ENCODE peak calls at places on chromosomes 2 and 18, in eight cellular contexts. One of them, this sample, is unnamed.

GRCh38 chr2:226934546-226935243 is 98.8 kb downstream of the RHBDD1 start:
- DNase-seq in GM13976: no peak
- DNase-seq in H9: no peak
- DNase-seq in Panc1: no peak
- DNase-seq in AG04450: no peak
- DNase-seq in A549: no peak
- DNase-seq in fibroblast of villous mesenchyme: no peak
- DNase-seq in adrenal gland: no peak
- DNase-seq in this sample: no peak

GRCh38 chr18:59220164-59220783 is 316 bp downstream of the GRP start:
- DNase-seq in GM13976: peak
- DNase-seq in H9: peak
- DNase-seq in Panc1: no peak
- DNase-seq in AG04450: no peak
- DNase-seq in A549: no peak
- DNase-seq in fibroblast of villous mesenchyme: no peak
- DNase-seq in adrenal gland: no peak
- DNase-seq in this sample: no peak

GRCh38 chr2:69579561-69579960 is 64.0 kb downstream of the AAK1 start:
- DNase-seq in GM13976: no peak
- DNase-seq in H9: no peak
- DNase-seq in Panc1: no peak
- DNase-seq in AG04450: no peak
- DNase-seq in A549: no peak
- DNase-seq in fibroblast of villous mesenchyme: no peak
- DNase-seq in adrenal gland: no peak
- DNase-seq in this sample: no peak

GRCh38 chr2:96788393-96789244 is 27.4 kb upstream of the CNNM3 start:
- DNase-seq in GM13976: no peak
- DNase-seq in H9: no peak
- DNase-seq in Panc1: no peak
- DNase-seq in AG04450: no peak
- DNase-seq in A549: peak
- DNase-seq in fibroblast of villous mesenchyme: peak
- DNase-seq in adrenal gland: peak
- DNase-seq in this sample: no peak

GRCh38 chr18:58502628-58503027 is 126.3 kb downstream of the ALPK2 start:
- DNase-seq in GM13976: no peak
- DNase-seq in H9: no peak
- DNase-seq in Panc1: no peak
- DNase-seq in AG04450: no peak
- DNase-seq in A549: no peak
- DNase-seq in fibroblast of villous mesenchyme: no peak
- DNase-seq in adrenal gland: no peak
- DNase-seq in this sample: no peak

GRCh38 chr2:29269095-29270090 is 154.2 kb downstream of the CLIP4 start:
- DNase-seq in GM13976: no peak
- DNase-seq in H9: no peak
- DNase-seq in Panc1: no peak
- DNase-seq in AG04450: no peak
- DNase-seq in A549: no peak
- DNase-seq in fibroblast of villous mesenchyme: no peak
- DNase-seq in adrenal gland: no peak
- DNase-seq in this sample: no peak

GRCh38 chr2:238439093-238439849 is 12.5 kb downstream of the ASB1 start:
- DNase-seq in GM13976: no peak
- DNase-seq in H9: no peak
- DNase-seq in Panc1: peak
- DNase-seq in AG04450: peak
- DNase-seq in A549: peak
- DNase-seq in fibroblast of villous mesenchyme: peak
- DNase-seq in adrenal gland: no peak
- DNase-seq in this sample: no peak

GRCh38 chr2:235217814-235218213 is 266.0 kb downstream of the SH3BP4 start:
- DNase-seq in GM13976: no peak
- DNase-seq in H9: no peak
- DNase-seq in Panc1: no peak
- DNase-seq in AG04450: no peak
- DNase-seq in A549: no peak
- DNase-seq in fibroblast of villous mesenchyme: peak
- DNase-seq in adrenal gland: no peak
- DNase-seq in this sample: no peak

GRCh38 chr2:195304310-195304709 is 352.7 kb upstream of the SLC39A10 start:
- DNase-seq in GM13976: no peak
- DNase-seq in H9: peak
- DNase-seq in Panc1: no peak
- DNase-seq in AG04450: no peak
- DNase-seq in A549: peak
- DNase-seq in fibroblast of villous mesenchyme: peak
- DNase-seq in adrenal gland: no peak
- DNase-seq in this sample: no peak

GRCh38 chr18:29849145-29849544 is 1193.4 kb downstream of the DSC3 start:
- DNase-seq in GM13976: no peak
- DNase-seq in H9: no peak
- DNase-seq in Panc1: no peak
- DNase-seq in AG04450: no peak
- DNase-seq in A549: no peak
- DNase-seq in fibroblast of villous mesenchyme: no peak
- DNase-seq in adrenal gland: no peak
- DNase-seq in this sample: no peak

GRCh38 chr2:172484253-172484652 is 56.9 kb downstream of the ITGA6 start:
- DNase-seq in GM13976: no peak
- DNase-seq in H9: no peak
- DNase-seq in Panc1: no peak
- DNase-seq in AG04450: no peak
- DNase-seq in A549: peak
- DNase-seq in fibroblast of villous mesenchyme: peak
- DNase-seq in adrenal gland: no peak
- DNase-seq in this sample: no peak

GRCh38 chr2:181859123-181859522 is 32.4 kb upstream of the ITPRID2 start:
- DNase-seq in GM13976: no peak
- DNase-seq in H9: no peak
- DNase-seq in Panc1: no peak
- DNase-seq in AG04450: no peak
- DNase-seq in A549: no peak
- DNase-seq in fibroblast of villous mesenchyme: no peak
- DNase-seq in adrenal gland: no peak
- DNase-seq in this sample: no peak

GRCh38 chr2:149205143-149205542 is 125.2 kb upstream of the LYPD6 start:
- DNase-seq in GM13976: no peak
- DNase-seq in H9: no peak
- DNase-seq in Panc1: no peak
- DNase-seq in AG04450: no peak
- DNase-seq in A549: no peak
- DNase-seq in fibroblast of villous mesenchyme: no peak
- DNase-seq in adrenal gland: no peak
- DNase-seq in this sample: no peak

GRCh38 chr2:149657393-149657792 is 69.8 kb upstream of the MMADHC start:
- DNase-seq in GM13976: no peak
- DNase-seq in H9: no peak
- DNase-seq in Panc1: no peak
- DNase-seq in AG04450: no peak
- DNase-seq in A549: no peak
- DNase-seq in fibroblast of villous mesenchyme: no peak
- DNase-seq in adrenal gland: no peak
- DNase-seq in this sample: no peak

GRCh38 chr2:53130441-53130943 is 637.1 kb upstream of the CHAC2 start:
- DNase-seq in GM13976: no peak
- DNase-seq in H9: no peak
- DNase-seq in Panc1: no peak
- DNase-seq in AG04450: no peak
- DNase-seq in A549: no peak
- DNase-seq in fibroblast of villous mesenchyme: peak
- DNase-seq in adrenal gland: no peak
- DNase-seq in this sample: no peak

GRCh38 chr2:216915548-216916128 is 55.8 kb upstream of the TNP1 start:
- DNase-seq in GM13976: no peak
- DNase-seq in H9: no peak
- DNase-seq in Panc1: no peak
- DNase-seq in AG04450: no peak
- DNase-seq in A549: no peak
- DNase-seq in fibroblast of villous mesenchyme: no peak
- DNase-seq in adrenal gland: no peak
- DNase-seq in this sample: no peak

GRCh38 chr2:227626580-227627151 is 9.4 kb downstream of the SCYGR4 start:
- DNase-seq in GM13976: no peak
- DNase-seq in H9: no peak
- DNase-seq in Panc1: peak
- DNase-seq in AG04450: no peak
- DNase-seq in A549: peak
- DNase-seq in fibroblast of villous mesenchyme: peak
- DNase-seq in adrenal gland: no peak
- DNase-seq in this sample: no peak

GRCh38 chr2:33791625-33792024 is 192.5 kb upstream of the FAM98A start:
- DNase-seq in GM13976: no peak
- DNase-seq in H9: no peak
- DNase-seq in Panc1: no peak
- DNase-seq in AG04450: peak
- DNase-seq in A549: peak
- DNase-seq in fibroblast of villous mesenchyme: peak
- DNase-seq in adrenal gland: no peak
- DNase-seq in this sample: no peak

GRCh38 chr18:46274266-46274665 is 170.1 kb downstream of the HAUS1 start:
- DNase-seq in GM13976: no peak
- DNase-seq in H9: no peak
- DNase-seq in Panc1: no peak
- DNase-seq in AG04450: no peak
- DNase-seq in A549: no peak
- DNase-seq in fibroblast of villous mesenchyme: no peak
- DNase-seq in adrenal gland: no peak
- DNase-seq in this sample: no peak

DNA sequence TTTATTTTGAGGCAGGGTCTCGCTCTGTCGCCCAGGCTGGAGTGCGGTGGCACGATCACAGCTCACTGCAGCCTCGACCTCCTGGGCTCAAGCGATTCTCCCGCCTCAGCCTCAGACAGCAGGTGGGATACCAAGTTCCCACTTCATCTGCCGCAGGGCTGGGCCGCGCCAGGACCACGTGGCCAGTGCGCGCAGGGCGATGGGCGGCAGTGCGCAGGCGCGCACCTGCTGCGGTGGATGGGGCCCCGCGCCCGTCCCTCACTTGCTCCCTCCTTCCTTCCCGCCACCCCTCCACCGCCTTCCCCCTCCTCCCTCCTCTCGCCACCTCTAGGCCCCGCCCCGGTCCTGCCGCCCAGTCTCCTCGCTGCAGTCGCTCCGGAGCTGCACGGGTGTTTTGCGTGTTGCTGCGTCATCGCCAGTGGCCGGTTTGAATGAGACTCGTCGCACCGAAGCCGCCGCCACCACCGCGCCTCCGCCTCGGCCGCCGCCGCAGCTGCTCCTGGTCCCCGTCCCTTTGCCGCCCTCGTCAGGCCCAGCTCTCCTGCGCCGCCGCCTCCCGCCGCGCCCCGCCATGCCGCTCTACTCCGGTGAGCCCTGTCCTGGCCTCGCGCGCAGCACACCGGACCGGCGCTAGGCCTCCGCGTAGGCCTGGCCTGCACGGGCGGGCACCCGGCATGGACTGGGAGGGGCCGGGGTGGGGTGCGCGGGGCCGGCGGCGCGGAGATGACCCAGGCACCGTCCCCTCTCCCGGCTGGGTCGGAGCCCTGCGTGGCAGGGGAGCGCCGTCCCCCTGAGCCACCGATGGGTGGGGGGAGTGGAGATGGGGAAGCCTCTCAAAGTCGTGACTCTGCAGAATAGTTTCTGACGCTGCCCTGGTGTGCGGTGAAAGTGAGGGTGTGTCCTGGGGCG is at the start of gene USP14:
- DNase-seq in GM13976: peak
- DNase-seq in H9: peak
- DNase-seq in Panc1: peak
- DNase-seq in AG04450: peak
- DNase-seq in A549: peak
- DNase-seq in fibroblast of villous mesenchyme: peak
- DNase-seq in adrenal gland: peak
- DNase-seq in this sample: peak
- TF ChIP-seq CTCF in GM13976: peak
- TF ChIP-seq CTCF in H9: peak
- TF ChIP-seq CTCF in Panc1: no peak
- TF ChIP-seq CTCF in AG04450: no peak
- TF ChIP-seq CTCF in A549: no peak
- TF ChIP-seq CTCF in fibroblast of villous mesenchyme: no peak
- TF ChIP-seq CTCF in adrenal gland: no peak
- TF ChIP-seq CTCF in this sample: no peak

GRCh38 chr2:47174731-47175361 is 19.7 kb upstream of the STPG4 start:
- DNase-seq in GM13976: no peak
- DNase-seq in H9: no peak
- DNase-seq in Panc1: no peak
- DNase-seq in AG04450: no peak
- DNase-seq in A549: peak
- DNase-seq in fibroblast of villous mesenchyme: peak
- DNase-seq in adrenal gland: peak
- DNase-seq in this sample: no peak

GRCh38 chr2:47173986-47174730 is 19.1 kb upstream of the STPG4 start:
- DNase-seq in GM13976: no peak
- DNase-seq in H9: no peak
- DNase-seq in Panc1: no peak
- DNase-seq in AG04450: no peak
- DNase-seq in A549: no peak
- DNase-seq in fibroblast of villous mesenchyme: peak
- DNase-seq in adrenal gland: no peak
- DNase-seq in this sample: no peak

GRCh38 chr2:47179325-47179724 is 24.2 kb upstream of the STPG4 start:
- DNase-seq in GM13976: no peak
- DNase-seq in H9: no peak
- DNase-seq in Panc1: no peak
- DNase-seq in AG04450: no peak
- DNase-seq in A549: no peak
- DNase-seq in fibroblast of villous mesenchyme: no peak
- DNase-seq in adrenal gland: no peak
- DNase-seq in this sample: no peak

GRCh38 chr2:47178359-47178758 is 23.3 kb upstream of the STPG4 start:
- DNase-seq in GM13976: no peak
- DNase-seq in H9: no peak
- DNase-seq in Panc1: no peak
- DNase-seq in AG04450: no peak
- DNase-seq in A549: no peak
- DNase-seq in fibroblast of villous mesenchyme: no peak
- DNase-seq in adrenal gland: no peak
- DNase-seq in this sample: no peak

GRCh38 chr2:47177042-47177565 is 22.0 kb upstream of the STPG4 start:
- DNase-seq in GM13976: no peak
- DNase-seq in H9: no peak
- DNase-seq in Panc1: no peak
- DNase-seq in AG04450: no peak
- DNase-seq in A549: no peak
- DNase-seq in fibroblast of villous mesenchyme: no peak
- DNase-seq in adrenal gland: no peak
- DNase-seq in this sample: no peak
- TF ChIP-seq CTCF in GM13976: no peak
- TF ChIP-seq CTCF in H9: no peak
- TF ChIP-seq CTCF in Panc1: peak
- TF ChIP-seq CTCF in AG04450: no peak
- TF ChIP-seq CTCF in A549: no peak
- TF ChIP-seq CTCF in fibroblast of villous mesenchyme: no peak
- TF ChIP-seq CTCF in adrenal gland: no peak
- TF ChIP-seq CTCF in this sample: no peak

GRCh38 chr2:189569295-189569925 is 11.2 kb downstream of the SLC40A1 start:
- DNase-seq in GM13976: no peak
- DNase-seq in H9: no peak
- DNase-seq in Panc1: no peak
- DNase-seq in AG04450: no peak
- DNase-seq in A549: no peak
- DNase-seq in fibroblast of villous mesenchyme: no peak
- DNase-seq in adrenal gland: no peak
- DNase-seq in this sample: no peak
- TF ChIP-seq CTCF in GM13976: no peak
- TF ChIP-seq CTCF in H9: no peak
- TF ChIP-seq CTCF in Panc1: no peak
- TF ChIP-seq CTCF in AG04450: peak
- TF ChIP-seq CTCF in A549: no peak
- TF ChIP-seq CTCF in fibroblast of villous mesenchyme: peak
- TF ChIP-seq CTCF in adrenal gland: no peak
- TF ChIP-seq CTCF in this sample: no peak

GRCh38 chr2:237096201-237096600 is 10.5 kb downstream of the COPS8 start:
- DNase-seq in GM13976: no peak
- DNase-seq in H9: no peak
- DNase-seq in Panc1: no peak
- DNase-seq in AG04450: no peak
- DNase-seq in A549: no peak
- DNase-seq in fibroblast of villous mesenchyme: no peak
- DNase-seq in adrenal gland: no peak
- DNase-seq in this sample: no peak
- TF ChIP-seq CTCF in GM13976: no peak
- TF ChIP-seq CTCF in H9: no peak
- TF ChIP-seq CTCF in Panc1: no peak
- TF ChIP-seq CTCF in AG04450: no peak
- TF ChIP-seq CTCF in A549: no peak
- TF ChIP-seq CTCF in fibroblast of villous mesenchyme: no peak
- TF ChIP-seq CTCF in adrenal gland: no peak
- TF ChIP-seq CTCF in this sample: no peak